ENCODE peak calls at places on chromosomes 11 and 22, in five cellular contexts. One of them, this sample, is unnamed.

GRCh38 chr11:70760416-70761020 is 362.2 kb downstream of the CTTN start:
- DNase-seq in non-pigmented ciliary epithelial cell: no peak
- DNase-seq in AG04449: no peak
- DNase-seq in fibroblast of the conjunctiva: no peak
- DNase-seq in NCI-H526: no peak
- DNase-seq in this sample: no peak

GRCh38 chr22:30170126-30170525 is 76.4 kb downstream of the LIF start:
- DNase-seq in non-pigmented ciliary epithelial cell: no peak
- DNase-seq in AG04449: no peak
- DNase-seq in fibroblast of the conjunctiva: no peak
- DNase-seq in NCI-H526: no peak
- DNase-seq in this sample: no peak

GRCh38 chr11:9691865-9692264 is 28.0 kb downstream of the SWAP70 start:
- DNase-seq in non-pigmented ciliary epithelial cell: no peak
- DNase-seq in AG04449: no peak
- DNase-seq in fibroblast of the conjunctiva: no peak
- DNase-seq in NCI-H526: no peak
- DNase-seq in this sample: no peak

GRCh38 chr11:29093416-29093815 is 923.4 kb downstream of the KCNA4 start:
- DNase-seq in non-pigmented ciliary epithelial cell: peak
- DNase-seq in AG04449: peak
- DNase-seq in fibroblast of the conjunctiva: peak
- DNase-seq in NCI-H526: no peak
- DNase-seq in this sample: no peak

GRCh38 chr11:58923300-58923788 is 15.9 kb upstream of the GLYATL1 start:
- DNase-seq in non-pigmented ciliary epithelial cell: no peak
- DNase-seq in AG04449: no peak
- DNase-seq in fibroblast of the conjunctiva: no peak
- DNase-seq in NCI-H526: peak
- DNase-seq in this sample: no peak

GRCh38 chr22:36808611-36809344 is 8.1 kb downstream of the PVALB start:
- DNase-seq in non-pigmented ciliary epithelial cell: no peak
- DNase-seq in AG04449: no peak
- DNase-seq in fibroblast of the conjunctiva: no peak
- DNase-seq in NCI-H526: no peak
- DNase-seq in this sample: no peak

GRCh38 chr11:46183819-46184218 is 62.6 kb upstream of the PHF21A start:
- DNase-seq in non-pigmented ciliary epithelial cell: peak
- DNase-seq in AG04449: no peak
- DNase-seq in fibroblast of the conjunctiva: no peak
- DNase-seq in NCI-H526: no peak
- DNase-seq in this sample: no peak

GRCh38 chr22:49488943-49489342 is 338.7 kb downstream of the BRD1 start:
- DNase-seq in non-pigmented ciliary epithelial cell: no peak
- DNase-seq in AG04449: no peak
- DNase-seq in fibroblast of the conjunctiva: no peak
- DNase-seq in NCI-H526: no peak
- DNase-seq in this sample: peak

GRCh38 chr11:130315354-130315970 is 745 bp upstream of the ZBTB44 start:
- DNase-seq in non-pigmented ciliary epithelial cell: no peak
- DNase-seq in AG04449: no peak
- DNase-seq in fibroblast of the conjunctiva: no peak
- DNase-seq in NCI-H526: peak
- DNase-seq in this sample: no peak

GRCh38 chr11:393219-394033 is 583 bp upstream of the PKP3 start:
- DNase-seq in non-pigmented ciliary epithelial cell: no peak
- DNase-seq in AG04449: no peak
- DNase-seq in fibroblast of the conjunctiva: peak
- DNase-seq in NCI-H526: no peak
- DNase-seq in this sample: no peak

GRCh38 chr11:13376838-13377237 is 86.2 kb downstream of the BTBD10 start:
- DNase-seq in non-pigmented ciliary epithelial cell: no peak
- DNase-seq in AG04449: no peak
- DNase-seq in fibroblast of the conjunctiva: no peak
- DNase-seq in NCI-H526: no peak
- DNase-seq in this sample: no peak

This sample was measured in CD14-positive monocyte.